ENCODE peak calls at places on chromosome 18, in seven cellular contexts. One of them, this sample, is unnamed. For H3K4me1, the result is how much of the 10 kb centered on the place peaks cover.

GRCh38 chr18:42583197-42583776 is 532.2 kb downstream of the RIT2 start:
- DNase-seq in A549: no peak
- DNase-seq in K562: no peak
- DNase-seq in SK-N-SH: no peak
- DNase-seq in HepG2: no peak
- DNase-seq in GM12878: no peak
- DNase-seq in H1: no peak
- DNase-seq in this sample: no peak

GRCh38 chr18:25896178-25896780 is 194.1 kb downstream of the SS18 start:
- DNase-seq in A549: peak
- DNase-seq in K562: peak
- DNase-seq in SK-N-SH: peak
- DNase-seq in HepG2: peak
- DNase-seq in GM12878: no peak
- DNase-seq in H1: no peak
- DNase-seq in this sample: peak

GRCh38 chr18:41745166-41746049 is 209.6 kb upstream of the PIK3C3 start:
- DNase-seq in A549: peak
- DNase-seq in K562: no peak
- DNase-seq in SK-N-SH: peak
- DNase-seq in HepG2: peak
- DNase-seq in GM12878: no peak
- DNase-seq in H1: peak
- DNase-seq in this sample: peak

GRCh38 chr18:13612111-13612997 is 114.0 kb downstream of the FAM210A start:
- DNase-seq in A549: no peak
- DNase-seq in K562: no peak
- DNase-seq in SK-N-SH: peak
- DNase-seq in HepG2: no peak
- DNase-seq in GM12878: peak
- DNase-seq in H1: no peak
- DNase-seq in this sample: no peak

GRCh38 chr18:28514699-28515098 is 337.8 kb upstream of the CDH2 start:
- DNase-seq in A549: no peak
- DNase-seq in K562: no peak
- DNase-seq in SK-N-SH: no peak
- DNase-seq in HepG2: no peak
- DNase-seq in GM12878: no peak
- DNase-seq in H1: no peak
- DNase-seq in this sample: no peak

GRCh38 chr18:50786851-50787250 is 33.0 kb downstream of the MRO start:
- DNase-seq in A549: no peak
- DNase-seq in K562: no peak
- DNase-seq in SK-N-SH: no peak
- DNase-seq in HepG2: no peak
- DNase-seq in GM12878: no peak
- DNase-seq in H1: no peak
- DNase-seq in this sample: no peak

GRCh38 chr18:22541232-22541631 is 123.5 kb upstream of the CTAGE1 start:
- DNase-seq in A549: no peak
- DNase-seq in K562: no peak
- DNase-seq in SK-N-SH: no peak
- DNase-seq in HepG2: peak
- DNase-seq in GM12878: no peak
- DNase-seq in H1: no peak
- DNase-seq in this sample: no peak

GRCh38 chr18:59620381-59620780 is 76.8 kb downstream of the CCBE1 start:
- DNase-seq in A549: no peak
- DNase-seq in K562: no peak
- DNase-seq in SK-N-SH: no peak
- DNase-seq in HepG2: no peak
- DNase-seq in GM12878: no peak
- DNase-seq in H1: no peak
- DNase-seq in this sample: no peak

GRCh38 chr18:61400714-61401113 is 67.5 kb downstream of the CDH20 start:
- DNase-seq in A549: no peak
- DNase-seq in K562: no peak
- DNase-seq in SK-N-SH: no peak
- DNase-seq in HepG2: no peak
- DNase-seq in GM12878: no peak
- DNase-seq in H1: no peak
- DNase-seq in this sample: peak

GRCh38 chr18:23629444-23629946 is 33.2 kb downstream of the ANKRD29 start:
- DNase-seq in A549: peak
- DNase-seq in K562: no peak
- DNase-seq in SK-N-SH: no peak
- DNase-seq in HepG2: peak
- DNase-seq in GM12878: peak
- DNase-seq in H1: no peak
- DNase-seq in this sample: no peak

GRCh38 chr18:43420950-43421349 is 143.7 kb upstream of the SYT4 start:
- DNase-seq in A549: no peak
- DNase-seq in K562: no peak
- DNase-seq in SK-N-SH: no peak
- DNase-seq in HepG2: no peak
- DNase-seq in GM12878: no peak
- DNase-seq in H1: peak
- DNase-seq in this sample: no peak

GRCh38 chr18:26547302-26548143 is 830 bp downstream of the KCTD1 start:
- DNase-seq in A549: peak
- DNase-seq in K562: no peak
- DNase-seq in SK-N-SH: peak
- DNase-seq in HepG2: no peak
- DNase-seq in GM12878: no peak
- DNase-seq in H1: peak
- DNase-seq in this sample: peak

GRCh38 chr18:37383036-37383788 is 182.4 kb downstream of the CELF4 start:
- DNase-seq in A549: peak
- DNase-seq in K562: no peak
- DNase-seq in SK-N-SH: peak
- DNase-seq in HepG2: no peak
- DNase-seq in GM12878: no peak
- DNase-seq in H1: no peak
- DNase-seq in this sample: no peak

GRCh38 chr18:45066868-45067267 is 386.2 kb downstream of the SETBP1 start:
- DNase-seq in A549: no peak
- DNase-seq in K562: no peak
- DNase-seq in SK-N-SH: no peak
- DNase-seq in HepG2: no peak
- DNase-seq in GM12878: peak
- DNase-seq in H1: no peak
- DNase-seq in this sample: no peak

GRCh38 chr18:37987901-37988300 is 422.3 kb upstream of the CELF4 start:
- DNase-seq in A549: no peak
- DNase-seq in K562: no peak
- DNase-seq in SK-N-SH: no peak
- DNase-seq in HepG2: no peak
- DNase-seq in GM12878: no peak
- DNase-seq in H1: no peak
- DNase-seq in this sample: no peak

GRCh38 chr18:77632738-77633137 is 383.1 kb downstream of the GALR1 start:
- DNase-seq in A549: no peak
- DNase-seq in K562: no peak
- DNase-seq in SK-N-SH: no peak
- DNase-seq in HepG2: no peak
- DNase-seq in GM12878: no peak
- DNase-seq in H1: no peak
- DNase-seq in this sample: no peak

GRCh38 chr18:24016643-24017042 is 2.1 kb downstream of the TTC39C start:
- DNase-seq in A549: peak
- DNase-seq in K562: no peak
- DNase-seq in SK-N-SH: peak
- DNase-seq in HepG2: peak
- DNase-seq in GM12878: no peak
- DNase-seq in H1: no peak
- DNase-seq in this sample: no peak

GRCh38 chr18:44464401-44465185 is 216.1 kb upstream of the SETBP1 start:
- DNase-seq in A549: no peak
- DNase-seq in K562: no peak
- DNase-seq in SK-N-SH: no peak
- DNase-seq in HepG2: no peak
- DNase-seq in GM12878: no peak
- DNase-seq in H1: no peak
- DNase-seq in this sample: no peak

GRCh38 chr18:75344615-75345014 is 82.9 kb downstream of the SMIM21 start:
- DNase-seq in A549: no peak
- DNase-seq in K562: no peak
- DNase-seq in SK-N-SH: no peak
- DNase-seq in HepG2: no peak
- DNase-seq in GM12878: no peak
- DNase-seq in H1: no peak
- DNase-seq in this sample: no peak
- TF ChIP-seq USF2 in A549: no peak
- TF ChIP-seq USF2 in K562: no peak
- TF ChIP-seq USF2 in SK-N-SH: no peak
- TF ChIP-seq USF2 in HepG2: no peak
- TF ChIP-seq USF2 in GM12878: no peak
- TF ChIP-seq USF2 in H1: no peak
- TF ChIP-seq USF2 in this sample: no peak

GRCh38 chr18:8140841-8141501 is 468.3 kb upstream of the RAB12 start:
- DNase-seq in A549: peak
- DNase-seq in K562: peak
- DNase-seq in SK-N-SH: no peak
- DNase-seq in HepG2: no peak
- DNase-seq in GM12878: no peak
- DNase-seq in H1: no peak
- DNase-seq in this sample: peak

GRCh38 chr18:8139127-8139591 is 470.1 kb upstream of the RAB12 start:
- DNase-seq in A549: no peak
- DNase-seq in K562: no peak
- DNase-seq in SK-N-SH: no peak
- DNase-seq in HepG2: no peak
- DNase-seq in GM12878: no peak
- DNase-seq in H1: no peak
- DNase-seq in this sample: no peak

GRCh38 chr18:8139971-8140406 is 469.2 kb upstream of the RAB12 start:
- DNase-seq in A549: no peak
- DNase-seq in K562: no peak
- DNase-seq in SK-N-SH: no peak
- DNase-seq in HepG2: no peak
- DNase-seq in GM12878: no peak
- DNase-seq in H1: no peak
- DNase-seq in this sample: no peak

GRCh38 chr18:8142932-8143331 is 466.3 kb upstream of the RAB12 start:
- DNase-seq in A549: no peak
- DNase-seq in K562: no peak
- DNase-seq in SK-N-SH: peak
- DNase-seq in HepG2: no peak
- DNase-seq in GM12878: no peak
- DNase-seq in H1: no peak
- DNase-seq in this sample: no peak

DNA sequence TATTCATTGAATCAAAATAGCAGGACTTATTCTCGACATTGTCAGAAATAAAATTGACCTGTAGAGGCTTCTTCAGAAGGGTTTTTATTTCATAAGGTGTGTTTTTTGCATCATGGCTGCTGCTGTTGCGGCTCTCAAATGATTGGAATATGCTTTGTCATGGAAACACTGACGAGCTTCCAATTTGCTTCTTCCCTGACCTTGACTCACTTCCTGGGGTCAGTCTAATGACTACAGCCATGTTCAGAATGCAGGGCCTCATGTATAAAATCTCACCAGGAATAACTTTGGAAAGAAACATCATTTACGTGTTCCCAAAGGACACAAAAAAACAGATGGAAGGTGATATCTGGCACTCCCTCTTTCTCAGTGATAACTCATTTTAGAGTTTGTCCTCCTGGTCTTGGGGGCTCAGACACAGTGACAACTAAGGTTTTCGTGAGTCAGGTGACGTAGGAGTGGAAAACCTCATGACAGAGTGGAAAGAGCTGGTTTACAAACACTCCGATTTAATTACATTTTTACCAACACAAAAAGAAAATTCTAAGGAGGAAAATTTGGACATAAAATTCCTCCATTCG is 467.0 kb upstream of the RAB12 start:
- DNase-seq in A549: no peak
- DNase-seq in K562: peak
- DNase-seq in SK-N-SH: no peak
- DNase-seq in HepG2: no peak
- DNase-seq in GM12878: no peak
- DNase-seq in H1: no peak
- DNase-seq in this sample: peak
- H3K4me1 ChIP-seq in A549: under half
- H3K4me1 ChIP-seq in K562: under half
- H3K4me1 ChIP-seq in SK-N-SH: under half
- H3K4me1 ChIP-seq in HepG2: under half
- H3K4me1 ChIP-seq in GM12878: under half
- H3K4me1 ChIP-seq in H1: under half
- H3K4me1 ChIP-seq in this sample: under half

GRCh38 chr18:49546719-49547273 is 15.1 kb upstream of the LIPG start:
- DNase-seq in A549: no peak
- DNase-seq in K562: no peak
- DNase-seq in SK-N-SH: no peak
- DNase-seq in HepG2: no peak
- DNase-seq in GM12878: no peak
- DNase-seq in H1: no peak
- DNase-seq in this sample: no peak

GRCh38 chr18:49547701-49548100 is 14.2 kb upstream of the LIPG start:
- DNase-seq in A549: no peak
- DNase-seq in K562: no peak
- DNase-seq in SK-N-SH: no peak
- DNase-seq in HepG2: no peak
- DNase-seq in GM12878: no peak
- DNase-seq in H1: no peak
- DNase-seq in this sample: no peak

GRCh38 chr18:49544362-49544761 is 17.5 kb upstream of the LIPG start:
- DNase-seq in A549: no peak
- DNase-seq in K562: no peak
- DNase-seq in SK-N-SH: no peak
- DNase-seq in HepG2: no peak
- DNase-seq in GM12878: no peak
- DNase-seq in H1: no peak
- DNase-seq in this sample: no peak

GRCh38 chr18:49550621-49551020 is 11.2 kb upstream of the LIPG start:
- DNase-seq in A549: no peak
- DNase-seq in K562: no peak
- DNase-seq in SK-N-SH: no peak
- DNase-seq in HepG2: no peak
- DNase-seq in GM12878: no peak
- DNase-seq in H1: no peak
- DNase-seq in this sample: no peak

DNA sequence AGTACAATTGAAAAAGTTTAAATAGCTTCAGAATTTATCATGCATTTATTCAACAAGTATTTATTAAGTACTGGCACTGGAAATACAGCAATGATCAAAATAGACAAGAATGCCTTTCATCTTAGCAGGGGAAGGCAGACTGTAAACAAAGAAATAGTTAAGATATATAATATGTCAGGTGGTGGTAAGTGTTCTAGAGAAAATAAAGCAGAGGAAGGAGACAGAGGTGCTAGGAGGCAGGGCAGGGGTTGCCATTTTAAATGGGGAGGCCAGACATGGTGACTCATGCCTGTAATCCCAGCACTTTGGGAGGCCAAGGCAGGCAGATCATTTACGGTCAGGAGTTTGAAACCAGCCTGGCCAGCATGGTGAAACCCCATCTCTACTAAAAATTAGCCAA is 13.6 kb upstream of the LIPG start:
- DNase-seq in A549: peak
- DNase-seq in K562: no peak
- DNase-seq in SK-N-SH: no peak
- DNase-seq in HepG2: peak
- DNase-seq in GM12878: no peak
- DNase-seq in H1: no peak
- DNase-seq in this sample: peak
- TF ChIP-seq USF2 in A549: no peak
- TF ChIP-seq USF2 in K562: no peak
- TF ChIP-seq USF2 in SK-N-SH: no peak
- TF ChIP-seq USF2 in HepG2: no peak
- TF ChIP-seq USF2 in GM12878: no peak
- TF ChIP-seq USF2 in H1: no peak
- TF ChIP-seq USF2 in this sample: no peak

GRCh38 chr18:10482985-10483949 is 28.8 kb downstream of the APCDD1 start:
- DNase-seq in A549: no peak
- DNase-seq in K562: no peak
- DNase-seq in SK-N-SH: no peak
- DNase-seq in HepG2: no peak
- DNase-seq in GM12878: peak
- DNase-seq in H1: no peak
- DNase-seq in this sample: no peak
- H3K4me1 ChIP-seq in A549: under half
- H3K4me1 ChIP-seq in K562: under half
- H3K4me1 ChIP-seq in SK-N-SH: under half
- H3K4me1 ChIP-seq in HepG2: under half
- H3K4me1 ChIP-seq in GM12878: under half
- H3K4me1 ChIP-seq in H1: under half
- H3K4me1 ChIP-seq in this sample: under half

This sample was measured in IMR-90.